ENCODE peak calls at places on chromosome 9, in five cellular contexts. One of them, this sample, is unnamed.

GRCh38 chr9:33170464-33171156 is 3.5 kb upstream of the B4GALT1 start:
- DNase-seq in CD4-positive, CD25-positive, alpha-beta regulatory T cell: peak; percentile 67
- DNase-seq in right atrium auricular region: peak; percentile 61
- DNase-seq in prostate gland: peak; percentile 76
- DNase-seq in naive thymus-derived CD4-positive, alpha-beta T cell: peak; percentile 48
- DNase-seq in this sample: peak; percentile 70

GRCh38 chr9:447230-448025 is 232.8 kb downstream of the DOCK8 start:
- DNase-seq in prostate gland: no peak
- DNase-seq in naive thymus-derived CD4-positive, alpha-beta T cell: peak; percentile 52
- DNase-seq in CD4-positive, CD25-positive, alpha-beta regulatory T cell: peak; percentile 95
- DNase-seq in right atrium auricular region: no peak
- DNase-seq in this sample: no peak

GRCh38 chr9:38298904-38299303 is 93.6 kb upstream of the ALDH1B1 start:
- DNase-seq in right atrium auricular region: peak; percentile 50
- DNase-seq in naive thymus-derived CD4-positive, alpha-beta T cell: no peak
- DNase-seq in CD4-positive, CD25-positive, alpha-beta regulatory T cell: no peak
- DNase-seq in prostate gland: no peak
- DNase-seq in this sample: no peak

GRCh38 chr9:108869092-108869725 is 7.1 kb downstream of the ACTL7A start:
- DNase-seq in prostate gland: no peak
- DNase-seq in CD4-positive, CD25-positive, alpha-beta regulatory T cell: no peak
- DNase-seq in naive thymus-derived CD4-positive, alpha-beta T cell: no peak
- DNase-seq in right atrium auricular region: no peak
- DNase-seq in this sample: no peak

GRCh38 chr9:123302348-123303214 is 34.2 kb upstream of the STRBP start:
- DNase-seq in right atrium auricular region: no peak
- DNase-seq in naive thymus-derived CD4-positive, alpha-beta T cell: peak; percentile 51
- DNase-seq in prostate gland: no peak
- DNase-seq in CD4-positive, CD25-positive, alpha-beta regulatory T cell: no peak
- DNase-seq in this sample: no peak

GRCh38 chr9:128372784-128373183 is 1.6 kb downstream of the URM1 start:
- DNase-seq in CD4-positive, CD25-positive, alpha-beta regulatory T cell: no peak
- DNase-seq in right atrium auricular region: no peak
- DNase-seq in naive thymus-derived CD4-positive, alpha-beta T cell: no peak
- DNase-seq in prostate gland: no peak
- DNase-seq in this sample: no peak

GRCh38 chr9:125772740-125773139 is 25.6 kb downstream of the PBX3 start:
- DNase-seq in naive thymus-derived CD4-positive, alpha-beta T cell: no peak
- DNase-seq in right atrium auricular region: no peak
- DNase-seq in CD4-positive, CD25-positive, alpha-beta regulatory T cell: no peak
- DNase-seq in prostate gland: no peak
- DNase-seq in this sample: no peak

GRCh38 chr9:109244179-109245132 is 76.4 kb downstream of the EPB41L4B start:
- DNase-seq in naive thymus-derived CD4-positive, alpha-beta T cell: peak; percentile 54
- DNase-seq in prostate gland: peak; percentile 76
- DNase-seq in right atrium auricular region: peak; percentile 84
- DNase-seq in CD4-positive, CD25-positive, alpha-beta regulatory T cell: peak; percentile 71
- DNase-seq in this sample: peak; percentile 76

GRCh38 chr9:77457916-77458592 is 190.1 kb downstream of the GNA14 start:
- DNase-seq in prostate gland: peak; percentile 44
- DNase-seq in CD4-positive, CD25-positive, alpha-beta regulatory T cell: peak; percentile 77
- DNase-seq in naive thymus-derived CD4-positive, alpha-beta T cell: peak; percentile 63
- DNase-seq in right atrium auricular region: peak; percentile 74
- DNase-seq in this sample: peak; percentile 62

GRCh38 chr9:92146610-92147009 is 31.4 kb upstream of the SPTLC1 start:
- DNase-seq in right atrium auricular region: no peak
- DNase-seq in prostate gland: no peak
- DNase-seq in CD4-positive, CD25-positive, alpha-beta regulatory T cell: no peak
- DNase-seq in naive thymus-derived CD4-positive, alpha-beta T cell: no peak
- DNase-seq in this sample: no peak

GRCh38 chr9:111455638-111456037 is 28.5 kb downstream of the ECPAS start:
- DNase-seq in CD4-positive, CD25-positive, alpha-beta regulatory T cell: no peak
- DNase-seq in right atrium auricular region: no peak
- DNase-seq in prostate gland: no peak
- DNase-seq in naive thymus-derived CD4-positive, alpha-beta T cell: no peak
- DNase-seq in this sample: no peak

GRCh38 chr9:126806336-126806735 is 1.5 kb downstream of the ZBTB43 start:
- DNase-seq in prostate gland: no peak
- DNase-seq in right atrium auricular region: no peak
- DNase-seq in CD4-positive, CD25-positive, alpha-beta regulatory T cell: no peak
- DNase-seq in naive thymus-derived CD4-positive, alpha-beta T cell: no peak
- DNase-seq in this sample: no peak

GRCh38 chr9:811101-811531 is 30.4 kb upstream of the DMRT1 start:
- DNase-seq in right atrium auricular region: no peak
- DNase-seq in prostate gland: peak; percentile 38
- DNase-seq in CD4-positive, CD25-positive, alpha-beta regulatory T cell: no peak
- DNase-seq in naive thymus-derived CD4-positive, alpha-beta T cell: no peak
- DNase-seq in this sample: peak; percentile 83

GRCh38 chr9:115254781-115255180 is 136.8 kb upstream of the TNC start:
- DNase-seq in prostate gland: no peak
- DNase-seq in naive thymus-derived CD4-positive, alpha-beta T cell: no peak
- DNase-seq in right atrium auricular region: no peak
- DNase-seq in CD4-positive, CD25-positive, alpha-beta regulatory T cell: no peak
- DNase-seq in this sample: no peak

GRCh38 chr9:76732341-76732958 is 31.8 kb upstream of the PCA3 start:
- DNase-seq in CD4-positive, CD25-positive, alpha-beta regulatory T cell: no peak
- DNase-seq in right atrium auricular region: no peak
- DNase-seq in prostate gland: no peak
- DNase-seq in naive thymus-derived CD4-positive, alpha-beta T cell: no peak
- DNase-seq in this sample: no peak

GRCh38 chr9:68492801-68493200 is 47.9 kb downstream of the TMEM252 start:
- DNase-seq in prostate gland: peak; percentile 18
- DNase-seq in CD4-positive, CD25-positive, alpha-beta regulatory T cell: no peak
- DNase-seq in right atrium auricular region: no peak
- DNase-seq in naive thymus-derived CD4-positive, alpha-beta T cell: no peak
- DNase-seq in this sample: no peak

GRCh38 chr9:38406476-38407186 is 14.1 kb downstream of the ALDH1B1 start:
- DNase-seq in naive thymus-derived CD4-positive, alpha-beta T cell: no peak
- DNase-seq in prostate gland: no peak
- DNase-seq in right atrium auricular region: no peak
- DNase-seq in CD4-positive, CD25-positive, alpha-beta regulatory T cell: no peak
- DNase-seq in this sample: no peak

GRCh38 chr9:26159575-26160392 is 481.5 kb upstream of the TUSC1 start:
- DNase-seq in naive thymus-derived CD4-positive, alpha-beta T cell: no peak
- DNase-seq in right atrium auricular region: no peak
- DNase-seq in prostate gland: no peak
- DNase-seq in CD4-positive, CD25-positive, alpha-beta regulatory T cell: no peak
- DNase-seq in this sample: no peak

GRCh38 chr9:105251733-105252404 is 7.4 kb downstream of the SLC44A1 start:
- DNase-seq in CD4-positive, CD25-positive, alpha-beta regulatory T cell: no peak
- DNase-seq in right atrium auricular region: no peak
- DNase-seq in naive thymus-derived CD4-positive, alpha-beta T cell: no peak
- DNase-seq in prostate gland: no peak
- DNase-seq in this sample: no peak

GRCh38 chr9:101418518-101419111 is 17.0 kb downstream of the ALDOB start:
- DNase-seq in CD4-positive, CD25-positive, alpha-beta regulatory T cell: no peak
- DNase-seq in prostate gland: no peak
- DNase-seq in naive thymus-derived CD4-positive, alpha-beta T cell: no peak
- DNase-seq in right atrium auricular region: no peak
- DNase-seq in this sample: no peak

GRCh38 chr9:27518809-27519208 is 5.3 kb upstream of the IFNK start:
- DNase-seq in prostate gland: no peak
- DNase-seq in right atrium auricular region: no peak
- DNase-seq in CD4-positive, CD25-positive, alpha-beta regulatory T cell: no peak
- DNase-seq in naive thymus-derived CD4-positive, alpha-beta T cell: no peak
- DNase-seq in this sample: no peak

GRCh38 chr9:21546949-21547348 is 64.8 kb upstream of the IFNE start:
- DNase-seq in CD4-positive, CD25-positive, alpha-beta regulatory T cell: no peak
- DNase-seq in naive thymus-derived CD4-positive, alpha-beta T cell: no peak
- DNase-seq in right atrium auricular region: no peak
- DNase-seq in prostate gland: peak; percentile 10
- DNase-seq in this sample: no peak

GRCh38 chr9:114098660-114099522 is at the start of gene KIF12:
- DNase-seq in prostate gland: peak; percentile 60
- DNase-seq in naive thymus-derived CD4-positive, alpha-beta T cell: no peak
- DNase-seq in CD4-positive, CD25-positive, alpha-beta regulatory T cell: no peak
- DNase-seq in right atrium auricular region: no peak
- DNase-seq in this sample: peak; percentile 68

GRCh38 chr9:73154271-73154670 is 2.6 kb downstream of the ANXA1 start:
- DNase-seq in naive thymus-derived CD4-positive, alpha-beta T cell: no peak
- DNase-seq in right atrium auricular region: no peak
- DNase-seq in prostate gland: no peak
- DNase-seq in CD4-positive, CD25-positive, alpha-beta regulatory T cell: no peak
- DNase-seq in this sample: no peak

GRCh38 chr9:125255781-125256391 is 5.7 kb upstream of the GAPVD1 start:
- DNase-seq in naive thymus-derived CD4-positive, alpha-beta T cell: no peak
- DNase-seq in prostate gland: peak; percentile 16
- DNase-seq in right atrium auricular region: no peak
- DNase-seq in CD4-positive, CD25-positive, alpha-beta regulatory T cell: no peak
- DNase-seq in this sample: no peak

GRCh38 chr9:120353501-120353900 is 226.5 kb downstream of the CDK5RAP2 start:
- DNase-seq in prostate gland: no peak
- DNase-seq in naive thymus-derived CD4-positive, alpha-beta T cell: no peak
- DNase-seq in CD4-positive, CD25-positive, alpha-beta regulatory T cell: no peak
- DNase-seq in right atrium auricular region: peak; percentile 46
- DNase-seq in this sample: no peak

GRCh38 chr9:35974800-35975199 is 16.8 kb upstream of the OR2S2 start:
- DNase-seq in right atrium auricular region: no peak
- DNase-seq in naive thymus-derived CD4-positive, alpha-beta T cell: no peak
- DNase-seq in prostate gland: no peak
- DNase-seq in CD4-positive, CD25-positive, alpha-beta regulatory T cell: no peak
- DNase-seq in this sample: no peak
- H3K27me3 ChIP-seq in right atrium auricular region: no peaks in the 10 kb centered on the region
- H3K27me3 ChIP-seq in naive thymus-derived CD4-positive, alpha-beta T cell: no peaks in the 10 kb centered on the region
- H3K27me3 ChIP-seq in prostate gland: no peaks in the 10 kb centered on the region
- H3K27me3 ChIP-seq in CD4-positive, CD25-positive, alpha-beta regulatory T cell: peaks cover 61% of the 10 kb centered on the region
- H3K27me3 ChIP-seq in this sample: no peaks in the 10 kb centered on the region

DNA sequence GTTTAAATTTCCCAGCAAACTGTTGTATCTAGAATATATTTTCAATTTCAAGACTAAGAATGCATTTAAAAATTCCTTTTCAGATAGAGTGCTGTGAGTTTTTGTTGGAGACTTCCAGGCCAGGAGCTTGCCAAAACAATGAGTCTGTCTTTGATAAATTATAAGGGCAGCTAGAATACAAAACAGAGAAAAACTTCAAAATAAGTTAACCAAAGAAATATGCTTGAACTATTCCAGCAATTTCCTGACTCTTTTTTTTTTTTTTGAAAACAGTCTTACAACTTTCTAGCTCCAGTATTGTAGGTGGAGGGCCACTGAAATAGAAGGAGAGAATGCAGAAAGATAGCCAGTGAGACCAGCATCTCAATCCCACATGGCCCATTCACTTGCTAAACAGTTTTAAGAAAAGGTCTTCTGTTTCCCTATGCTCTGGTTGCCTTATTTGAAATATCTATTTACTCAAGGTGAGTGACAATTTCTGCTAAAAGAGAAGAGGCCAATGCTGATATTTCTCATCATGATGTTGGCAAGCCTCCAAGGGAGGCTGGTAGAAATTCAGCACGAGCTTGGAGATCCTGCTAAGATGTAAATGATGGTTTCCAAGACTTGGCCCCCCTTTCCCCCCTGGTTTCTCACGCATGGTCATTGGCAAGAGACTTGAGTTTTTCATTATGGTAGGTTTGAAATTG is 103.2 kb downstream of the USP20 start:
- DNase-seq in CD4-positive, CD25-positive, alpha-beta regulatory T cell: no peak
- DNase-seq in prostate gland: no peak
- DNase-seq in right atrium auricular region: peak; percentile 50
- DNase-seq in naive thymus-derived CD4-positive, alpha-beta T cell: no peak
- DNase-seq in this sample: no peak
- H3K27ac ChIP-seq in CD4-positive, CD25-positive, alpha-beta regulatory T cell: peak overlapping the region; percentile 15
- H3K27ac ChIP-seq in prostate gland: peak overlapping the region; percentile 15
- H3K27ac ChIP-seq in right atrium auricular region: peak overlapping the region; percentile 53
- H3K27ac ChIP-seq in naive thymus-derived CD4-positive, alpha-beta T cell: peak overlapping the region; percentile 3
- H3K27ac ChIP-seq in this sample: peak overlapping the region; percentile 31

DNA sequence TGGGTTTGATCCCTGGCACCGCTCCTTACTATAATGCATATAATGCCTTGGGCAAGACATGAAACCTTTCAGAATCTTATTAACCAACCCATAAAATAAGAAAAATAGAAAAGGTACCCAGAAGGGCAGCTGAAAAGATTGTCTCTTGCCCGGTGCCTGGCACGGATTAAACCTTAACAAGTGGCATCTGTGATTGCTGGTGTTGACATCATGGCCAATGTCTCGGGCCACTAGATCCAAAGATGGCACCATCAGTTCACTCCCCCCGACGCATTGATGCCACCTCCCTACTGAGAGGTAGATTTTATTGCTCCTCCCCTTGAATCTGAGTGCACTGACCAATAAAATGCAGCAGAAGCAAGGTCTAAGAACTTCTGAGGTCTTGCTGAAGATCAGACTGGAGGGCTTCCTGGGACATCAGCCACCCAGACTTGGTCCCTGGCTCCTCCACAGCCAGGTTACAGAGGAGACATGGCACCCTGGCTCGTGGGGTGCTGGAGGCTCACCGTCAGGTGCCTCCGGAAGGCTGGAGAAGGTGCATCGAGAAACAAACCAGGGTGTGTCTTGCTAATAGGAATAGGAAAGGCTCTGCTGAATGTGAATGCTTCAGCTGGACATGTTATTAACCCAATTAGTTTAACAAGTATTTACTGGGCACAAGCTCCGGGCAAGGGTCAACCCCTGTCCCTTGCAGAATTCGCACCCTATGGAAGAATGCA is 80.0 kb upstream of the COL5A1 start:
- DNase-seq in CD4-positive, CD25-positive, alpha-beta regulatory T cell: no peak
- DNase-seq in right atrium auricular region: no peak
- DNase-seq in naive thymus-derived CD4-positive, alpha-beta T cell: no peak
- DNase-seq in prostate gland: no peak
- DNase-seq in this sample: no peak
- H3K27me3 ChIP-seq in CD4-positive, CD25-positive, alpha-beta regulatory T cell: no peaks in the 10 kb centered on the region
- H3K27me3 ChIP-seq in right atrium auricular region: no peaks in the 10 kb centered on the region
- H3K27me3 ChIP-seq in naive thymus-derived CD4-positive, alpha-beta T cell: no peaks in the 10 kb centered on the region
- H3K27me3 ChIP-seq in prostate gland: no peaks in the 10 kb centered on the region
- H3K27me3 ChIP-seq in this sample: no peaks in the 10 kb centered on the region

GRCh38 chr9:23962101-23962500 is 136.1 kb upstream of the ELAVL2 start:
- DNase-seq in right atrium auricular region: no peak
- DNase-seq in CD4-positive, CD25-positive, alpha-beta regulatory T cell: no peak
- DNase-seq in prostate gland: no peak
- DNase-seq in naive thymus-derived CD4-positive, alpha-beta T cell: no peak
- DNase-seq in this sample: no peak
- H3K27ac ChIP-seq in right atrium auricular region: no peak overlapping the region
- H3K27ac ChIP-seq in CD4-positive, CD25-positive, alpha-beta regulatory T cell: no peak overlapping the region
- H3K27ac ChIP-seq in prostate gland: no peak overlapping the region
- H3K27ac ChIP-seq in naive thymus-derived CD4-positive, alpha-beta T cell: no peak overlapping the region
- H3K27ac ChIP-seq in this sample: no peak overlapping the region

This sample was measured in lower lobe of right lung.